ENCODE peak calls at places on chromosomes 1 and 21, in seven cellular contexts. X is AG09309, V is H1, R is AG09319, U is PC-3, J is AG04450, H is cardiac muscle cell. Z is an unnamed sample.

GRCh38 chr1:172724746-172725613 is 66.1 kb downstream of the FASLG start:
- DNase-seq in X (no peak), H (no peak), J (no peak), R (no peak), U (no peak), V (no peak), Z (no peak)

GRCh38 chr1:24714859-24715520 is 30.3 kb upstream of the CLIC4 start:
- DNase-seq in H (no peak), V (no peak), X (no peak), J (no peak), U (no peak), R (no peak), Z (no peak)

GRCh38 chr1:167797005-167797404 is 75.2 kb downstream of the MPZL1 start:
- DNase-seq in R (peak), H (peak), V (no peak), J (peak), X (peak), U (peak), Z (peak)

GRCh38 chr1:9426291-9426711 is 113.0 kb upstream of the SLC25A33 start:
- DNase-seq in R (no peak), V (no peak), U (no peak), H (no peak), J (no peak), X (no peak), Z (no peak)

GRCh38 chr1:172421974-172422604 is 1.6 kb downstream of the C1orf105 start:
- DNase-seq in R (no peak), J (no peak), X (no peak), V (no peak), H (no peak), U (no peak), Z (no peak)

GRCh38 chr21:30718239-30718909 is at the start of gene KRTAP21-3:
- DNase-seq in U (peak), J (no peak), R (no peak), H (no peak), X (no peak), V (no peak), Z (no peak)

GRCh38 chr1:101207891-101208290 is 28.9 kb upstream of the S1PR1 start:
- DNase-seq in J (no peak), H (no peak), X (no peak), R (no peak), V (no peak), U (peak), Z (no peak)

GRCh38 chr1:54483875-54484437 is 64.1 kb upstream of the ACOT11 start:
- DNase-seq in J (no peak), H (no peak), R (no peak), X (no peak), V (no peak), U (no peak), Z (no peak)

GRCh38 chr1:19682257-19682656 is 17.6 kb downstream of the HTR6 start:
- DNase-seq in R (peak), V (no peak), J (peak), U (peak), X (peak), H (no peak), Z (no peak)

GRCh38 chr21:39562791-39563770 is 49.7 kb upstream of the B3GALT5 start:
- DNase-seq in V (no peak), U (no peak), J (no peak), H (no peak), X (no peak), R (no peak), Z (no peak)

GRCh38 chr1:2363847-2364513 is 27.4 kb downstream of the MORN1 start:
- DNase-seq in R (no peak), V (no peak), X (no peak), U (no peak), J (no peak), H (no peak), Z (no peak)

GRCh38 chr1:9066945-9067807 is 2.3 kb downstream of the SLC2A5 start:
- DNase-seq in J (peak), H (no peak), V (no peak), U (peak), X (peak), R (peak), Z (no peak)

GRCh38 chr1:107954121-107954520 is 10.9 kb downstream of the VAV3 start:
- DNase-seq in X (no peak), H (no peak), J (no peak), V (no peak), R (no peak), U (no peak), Z (no peak)

GRCh38 chr1:4032571-4032970 is 132.5 kb upstream of the C1orf174 start:
- DNase-seq in V (no peak), X (no peak), J (no peak), U (no peak), H (no peak), R (no peak), Z (no peak)

GRCh38 chr21:44750675-44751025 is 39.3 kb upstream of the TSPEAR start:
- DNase-seq in X (no peak), U (no peak), J (no peak), H (no peak), R (no peak), V (no peak), Z (no peak)

GRCh38 chr1:21270086-21270689 is 20.1 kb downstream of the ECE1 start:
- DNase-seq in V (peak), H (peak), U (peak), R (no peak), J (no peak), X (no peak), Z (peak)

GRCh38 chr1:1432566-1432950 is 2.9 kb upstream of the VWA1 start:
- DNase-seq in J (no peak), R (no peak), X (no peak), U (no peak), H (no peak), V (no peak), Z (no peak)

GRCh38 chr1:159877695-159878444 is 15.4 kb upstream of the VSIG8 start:
- DNase-seq in U (no peak), V (no peak), X (no peak), R (no peak), J (no peak), H (no peak), Z (no peak)

GRCh38 chr1:71047635-71048607 is at the start of gene PTGER3:
- DNase-seq in H (peak), J (no peak), U (no peak), X (no peak), R (no peak), V (peak), Z (peak)

GRCh38 chr1:226708342-226708780 is 30.7 kb downstream of the ITPKB start:
- DNase-seq in V (no peak), X (peak), U (peak), J (peak), H (no peak), R (no peak), Z (no peak)

GRCh38 chr1:205240118-205240517 is 12.4 kb downstream of the TMCC2 start:
- DNase-seq in V (no peak), H (no peak), R (no peak), X (no peak), U (no peak), J (no peak), Z (no peak)

GRCh38 chr1:27589841-27590426 is 14.0 kb downstream of the AHDC1 start:
- DNase-seq in R (no peak), V (no peak), X (no peak), J (no peak), H (peak), U (peak), Z (no peak)

GRCh38 chr1:174032823-174033222 is 10.7 kb upstream of the RC3H1 start:
- DNase-seq in R (no peak), H (no peak), V (no peak), U (no peak), X (no peak), J (no peak), Z (no peak)

GRCh38 chr1:5888606-5889211 is 103.5 kb downstream of the NPHP4 start:
- DNase-seq in R (no peak), X (no peak), V (no peak), H (no peak), J (no peak), U (no peak), Z (no peak)

GRCh38 chr1:204435246-204435885 is 23.7 kb upstream of the PPP1R15B start:
- DNase-seq in J (no peak), X (no peak), V (no peak), U (no peak), R (peak), H (no peak), Z (no peak)

GRCh38 chr1:106439475-106439874 is 617.0 kb upstream of the PRMT6 start:
- DNase-seq in X (no peak), J (no peak), H (no peak), V (no peak), R (no peak), U (peak), Z (no peak)

GRCh38 chr1:241706257-241706656 is 54.2 kb downstream of the WDR64 start:
- DNase-seq in V (no peak), H (no peak), J (no peak), U (peak), R (no peak), X (no peak), Z (peak)

GRCh38 chr1:82503805-82504204 is 703.1 kb downstream of the ADGRL2 start:
- DNase-seq in X (peak), H (no peak), R (no peak), U (no peak), V (no peak), J (no peak), Z (no peak)

GRCh38 chr1:247295274-247295684 is 36.4 kb downstream of the ZNF496 start:
- DNase-seq in U (no peak), J (no peak), V (no peak), H (no peak), R (no peak), X (no peak), Z (no peak)

DNA sequence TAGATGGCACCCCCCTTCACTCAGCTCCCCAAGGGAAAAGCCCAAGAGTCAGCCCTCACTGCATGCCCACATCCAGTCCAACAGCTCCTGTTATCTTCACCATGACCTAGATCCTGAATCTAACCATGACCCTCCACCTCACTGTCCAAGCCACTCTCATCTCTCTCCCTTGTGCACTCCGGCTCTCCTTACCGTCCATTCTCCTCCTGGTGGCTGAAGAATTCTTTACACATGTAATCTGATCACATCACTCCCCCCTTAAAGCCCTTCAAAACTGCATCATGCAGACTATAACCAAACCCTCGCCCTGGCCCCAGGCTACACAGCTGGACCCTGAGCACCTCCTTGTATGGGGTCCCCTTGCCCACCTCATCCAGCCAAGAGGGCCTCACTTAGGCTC is 14.0 kb upstream of the PAQR7 start:
- DNase-seq in R (no peak), U (peak), J (no peak), V (no peak), H (no peak), X (no peak), Z (no peak)
- TF ChIP-seq CTCF in R (peak), U (peak), J (peak), V (no peak), H (peak), X (peak), Z (peak)

DNA sequence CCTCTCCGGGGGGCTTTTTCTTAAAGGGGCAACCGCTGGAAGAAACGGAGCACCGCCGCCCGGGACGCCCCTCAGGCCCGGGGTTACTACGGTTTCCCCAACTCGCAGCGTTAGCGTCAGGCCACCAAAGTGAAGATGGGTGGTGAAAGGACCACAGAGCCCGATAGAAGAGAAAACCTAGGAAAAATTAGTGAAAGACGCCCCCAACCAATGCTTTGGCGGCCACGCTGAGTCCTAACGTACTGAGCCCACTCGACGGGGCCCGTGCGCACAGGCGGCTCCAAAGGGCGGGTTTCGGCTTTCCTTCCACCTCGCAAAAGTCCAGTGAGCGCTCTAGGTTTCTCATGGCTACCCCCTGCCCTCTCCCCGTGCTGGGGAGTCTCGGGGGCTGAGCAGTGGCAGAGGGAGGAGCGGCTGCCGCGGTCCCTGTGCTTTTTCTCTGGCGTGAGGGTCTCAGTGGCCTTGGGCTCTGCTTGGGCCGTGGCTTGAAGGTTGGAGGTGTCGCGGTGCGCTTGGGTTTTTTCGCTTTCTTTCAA is 12.2 kb upstream of the SPEN start:
- DNase-seq in X (no peak), H (no peak), R (no peak), V (no peak), J (no peak), U (no peak), Z (no peak)
- TF ChIP-seq CTCF in X (no peak), H (no peak), R (no peak), V (no peak), J (no peak), U (no peak), Z (no peak)

DNA sequence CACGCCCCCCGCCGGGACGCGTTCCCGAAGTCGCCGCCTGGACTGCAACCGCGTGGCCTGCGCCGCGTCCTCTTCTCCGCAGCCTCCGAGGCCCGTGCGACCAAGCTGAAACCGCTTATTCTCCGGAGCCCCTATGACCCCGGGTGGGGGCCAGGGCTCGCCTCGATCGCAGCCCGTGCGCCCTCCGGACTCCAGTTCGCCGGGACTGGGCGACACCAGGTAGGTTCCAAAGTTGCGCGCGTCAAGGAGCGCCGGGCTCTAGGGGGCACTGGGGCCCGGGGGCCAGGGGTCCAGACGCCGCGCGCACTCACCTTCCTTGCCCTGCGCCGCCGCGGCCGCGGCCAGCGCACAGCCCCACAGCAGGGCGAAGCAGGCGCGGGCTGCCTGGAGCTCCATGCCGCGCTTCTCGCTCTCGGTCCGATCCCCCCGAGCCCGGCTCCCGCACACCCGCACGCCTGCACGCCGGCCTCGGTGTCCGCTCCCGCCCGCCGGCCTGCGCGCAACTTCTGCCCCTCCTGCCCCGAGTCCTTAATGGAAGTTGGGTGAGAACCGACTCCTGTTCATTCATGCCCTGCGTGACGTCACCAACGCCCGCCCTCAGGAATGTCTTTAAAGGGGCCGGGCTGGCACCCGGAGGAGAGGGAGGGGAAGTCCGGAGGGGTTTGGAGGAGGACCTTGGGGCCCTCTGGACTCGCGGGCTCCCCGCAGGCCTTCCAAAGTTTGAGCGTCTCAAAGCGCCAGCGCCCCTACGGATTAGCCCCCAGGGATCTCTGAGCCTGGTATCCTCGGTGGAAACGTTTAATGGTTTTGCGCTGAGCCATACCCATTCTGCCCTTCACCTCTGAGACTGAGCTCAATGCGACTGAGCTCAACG is at the start of gene EPHA2:
- DNase-seq in V (peak), U (peak), J (peak), H (peak), R (no peak), X (no peak), Z (peak)
- TF ChIP-seq CTCF in V (no peak), U (no peak), J (no peak), H (no peak), R (no peak), X (no peak), Z (no peak)

DNA sequence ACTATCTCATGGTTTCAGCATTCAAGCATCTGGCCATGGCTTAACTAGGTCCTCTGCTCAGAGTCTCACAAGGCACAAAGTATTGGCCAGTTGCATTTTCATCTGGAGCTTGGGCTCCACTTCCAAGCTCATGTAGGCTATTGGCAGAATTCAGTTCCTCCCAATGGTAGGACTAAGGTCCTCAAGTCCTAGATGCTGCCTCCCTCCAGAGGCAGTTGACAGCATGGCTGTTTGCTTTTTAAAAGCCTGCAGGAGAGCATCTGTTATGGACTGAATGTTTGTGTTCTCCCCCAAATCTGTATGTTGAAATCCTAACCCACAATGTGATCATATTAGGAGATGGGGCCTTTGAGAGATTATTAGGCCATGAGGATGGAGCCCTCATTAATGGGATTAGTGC is 38.0 kb upstream of the HLX start:
- DNase-seq in V (no peak), R (no peak), U (peak), H (no peak), J (no peak), X (no peak), Z (no peak)
- TF ChIP-seq CTCF in V (no peak), R (no peak), U (no peak), H (no peak), J (peak), X (peak), Z (no peak)

GRCh38 chr1:156490401-156491032 is 10.1 kb downstream of the MEF2D start:
- DNase-seq in R (no peak), X (no peak), V (peak), H (peak), U (no peak), J (no peak), Z (no peak)

GRCh38 chr1:156487862-156488261 is 12.7 kb downstream of the MEF2D start:
- DNase-seq in V (no peak), R (no peak), H (no peak), X (no peak), U (no peak), J (no peak), Z (no peak)

GRCh38 chr1:156488566-156489165 is 11.9 kb downstream of the MEF2D start:
- DNase-seq in H (no peak), R (no peak), U (peak), J (no peak), V (no peak), X (no peak), Z (no peak)

GRCh38 chr1:156489935-156490293 is 10.7 kb downstream of the MEF2D start:
- DNase-seq in X (no peak), R (no peak), J (no peak), H (no peak), V (no peak), U (no peak), Z (no peak)

DNA sequence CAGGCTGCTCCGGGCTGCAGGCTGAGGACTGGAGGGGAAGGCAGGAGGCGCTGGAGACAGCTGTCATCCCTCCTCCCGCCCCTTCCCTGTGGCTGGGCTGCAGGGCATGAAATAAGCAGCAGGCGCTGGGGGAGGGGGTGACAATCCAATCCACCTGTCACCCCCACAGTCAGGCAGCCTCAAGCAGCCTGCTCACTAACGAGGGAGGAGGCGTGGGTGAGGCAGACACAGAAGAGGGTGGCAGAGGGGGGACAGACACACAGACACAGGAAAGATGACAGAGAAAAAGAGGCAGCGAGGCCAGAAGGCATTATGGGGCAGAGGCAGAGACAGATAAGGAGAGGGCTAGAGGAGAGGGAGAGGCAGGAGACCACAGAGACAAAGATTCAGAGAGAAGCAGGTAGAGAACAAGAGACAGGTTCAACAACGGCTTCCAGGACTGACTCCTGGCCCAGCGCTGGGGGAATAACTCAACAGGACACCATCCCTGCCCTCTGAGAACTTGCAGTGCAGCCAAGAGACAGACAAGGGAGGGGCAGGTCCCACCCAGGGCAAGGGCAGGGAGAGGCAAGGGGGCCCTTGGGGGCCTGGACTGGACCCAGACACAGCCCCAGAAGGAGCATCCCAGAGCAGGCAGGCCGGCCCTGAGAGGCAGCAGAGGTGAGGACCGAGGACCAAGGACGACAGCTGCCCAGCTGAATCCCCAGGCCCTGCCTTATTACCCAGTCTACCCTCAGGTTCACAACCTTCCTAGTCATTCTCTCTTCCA is 11.2 kb downstream of the MEF2D start:
- DNase-seq in H (peak), R (no peak), J (no peak), X (no peak), V (no peak), U (no peak), Z (no peak)
- TF ChIP-seq CTCF in H (peak), R (peak), J (peak), X (peak), V (peak), U (no peak), Z (no peak)

DNA sequence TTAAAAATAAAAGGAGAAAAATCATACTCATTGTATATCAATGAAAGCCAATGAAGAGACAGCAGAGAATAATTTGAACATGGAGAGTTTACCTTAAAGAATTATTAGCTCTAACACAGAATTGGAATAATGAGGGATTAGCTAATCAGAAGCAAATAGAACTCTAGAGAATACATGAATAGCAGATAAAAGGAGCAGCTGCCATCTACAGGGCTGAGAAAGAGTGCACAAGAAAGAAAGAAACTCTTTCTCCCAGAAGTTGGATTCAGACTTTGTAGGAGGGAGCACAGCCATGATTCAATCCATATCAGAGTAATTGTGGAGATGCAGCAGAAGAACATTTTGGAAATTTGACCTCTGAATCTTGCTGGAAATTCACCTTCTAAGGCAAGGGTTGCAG is 1171.2 kb downstream of the PLA2G4A start:
- DNase-seq in H (peak), U (peak), J (no peak), V (no peak), R (no peak), X (no peak), Z (no peak)
- TF ChIP-seq CTCF in H (peak), U (peak), J (peak), V (no peak), R (no peak), X (no peak), Z (no peak)

GRCh38 chr21:14952916-14953315 is 111.9 kb downstream of the NRIP1 start:
- DNase-seq in R (no peak), V (no peak), U (peak), X (no peak), H (no peak), J (no peak), Z (no peak)
- TF ChIP-seq CTCF in R (no peak), V (no peak), U (peak), X (no peak), H (peak), J (no peak), Z (no peak)